ENCODE peak calls at places on chromosomes 5 and 9, in six cellular contexts. O, T, P, X, I and E are unnamed samples.

GRCh38 chr9:11779971-11780370 is 913.2 kb upstream of the TYRP1 start:
- DNase-seq in X (no peak), O (no peak), T (no peak), P (no peak), I (no peak), E (no peak)

GRCh38 chr5:134526483-134527155 is 1.1 kb downstream of the JADE2 start:
- DNase-seq in O (peak), X (no peak), P (peak), I (peak), T (peak), E (no peak)

GRCh38 chr5:123810911-123811310 is 298.9 kb downstream of the CSNK1G3 start:
- DNase-seq in X (no peak), I (no peak), O (no peak), T (no peak), P (no peak), E (no peak)

GRCh38 chr9:5438301-5439162 is 807 bp upstream of the PLGRKT start:
- DNase-seq in O (no peak), X (peak), P (no peak), T (no peak), I (no peak), E (peak)

GRCh38 chr5:76771705-76772405 is 47.0 kb upstream of the F2RL1 start:
- DNase-seq in P (no peak), X (no peak), T (no peak), O (no peak), I (no peak), E (no peak)

GRCh38 chr9:19939890-19940289 is 151.1 kb upstream of the SLC24A2 start:
- DNase-seq in O (no peak), X (no peak), P (no peak), T (no peak), I (no peak), E (no peak)

GRCh38 chr9:118643118-118643517 is 726.1 kb downstream of the BRINP1 start:
- DNase-seq in P (peak), T (no peak), I (no peak), O (no peak), X (no peak), E (peak)

GRCh38 chr9:130042931-130043653 is at the start of gene FNBP1:
- DNase-seq in P (peak), I (peak), T (peak), O (peak), X (peak), E (peak)

GRCh38 chr9:115117999-115118470 is at the start of gene TNC:
- DNase-seq in T (no peak), P (peak), X (peak), I (no peak), O (no peak), E (peak)

GRCh38 chr5:143843461-143843860 is 31.5 kb downstream of the HMHB1 start:
- DNase-seq in P (no peak), I (no peak), O (no peak), T (no peak), X (no peak), E (no peak)

GRCh38 chr5:3852154-3852930 is 256.7 kb downstream of the IRX1 start:
- DNase-seq in X (no peak), P (no peak), O (no peak), I (no peak), T (no peak), E (no peak)

GRCh38 chr9:72856985-72857631 is 95.7 kb downstream of the ALDH1A1 start:
- DNase-seq in O (no peak), X (peak), P (peak), I (no peak), T (no peak), E (peak)

GRCh38 chr5:17182494-17182893 is 34.9 kb upstream of the BASP1 start:
- DNase-seq in X (peak), T (no peak), P (no peak), O (no peak), I (no peak), E (no peak)

GRCh38 chr9:136143215-136144001 is 24.7 kb upstream of the TMEM250 start:
- DNase-seq in T (no peak), I (peak), P (peak), X (no peak), O (no peak), E (no peak)

GRCh38 chr9:16787724-16788123 is 82.7 kb downstream of the BNC2 start:
- DNase-seq in T (no peak), O (no peak), X (peak), P (no peak), I (no peak), E (peak)

GRCh38 chr9:6870149-6870548 is 112.4 kb downstream of the KDM4C start:
- DNase-seq in O (no peak), X (no peak), I (no peak), P (no peak), T (no peak), E (no peak)

GRCh38 chr5:150486402-150487198 is 21.3 kb upstream of the NDST1 start:
- DNase-seq in O (peak), P (peak), T (no peak), X (no peak), I (peak), E (peak)

GRCh38 chr9:125378778-125379177 is 117.2 kb downstream of the GAPVD1 start:
- DNase-seq in I (no peak), P (no peak), X (no peak), T (no peak), O (no peak), E (no peak)

GRCh38 chr9:89375181-89375760 is 57.0 kb downstream of the SECISBP2 start:
- DNase-seq in P (no peak), O (no peak), I (no peak), T (no peak), X (peak), E (no peak)

GRCh38 chr5:1019001-1019651 is 10.5 kb downstream of the NKD2 start:
- DNase-seq in P (no peak), X (no peak), I (no peak), O (no peak), T (no peak), E (no peak)

GRCh38 chr5:17037751-17038150 is 101.7 kb upstream of the MYO10 start:
- DNase-seq in I (no peak), T (no peak), X (no peak), P (no peak), O (no peak), E (peak)

GRCh38 chr5:136159457-136159856 is 26.8 kb downstream of the SMAD5 start:
- DNase-seq in I (no peak), X (no peak), O (no peak), T (no peak), P (no peak), E (peak)

GRCh38 chr9:73474625-73475024 is 323.0 kb downstream of the ANXA1 start:
- DNase-seq in X (no peak), P (no peak), T (no peak), O (no peak), I (no peak), E (no peak)

GRCh38 chr5:59745422-59745863 is 148.1 kb downstream of the PDE4D start:
- DNase-seq in P (no peak), I (no peak), X (peak), T (no peak), O (no peak), E (peak)

GRCh38 chr9:132239518-132239917 is 77.7 kb downstream of the NTNG2 start:
- DNase-seq in O (no peak), P (no peak), I (no peak), T (no peak), X (no peak), E (no peak)